ENCODE peak calls at places on chromosomes 16 and 17, in four cellular contexts. One of them, this sample, is unnamed.

GRCh38 chr16:26334218-26335111 is 642.7 kb downstream of the HS3ST4 start:
- DNase-seq in naive thymus-derived CD4-positive, alpha-beta T cell: no peak
- DNase-seq in NCI-H446: no peak
- DNase-seq in Panc1: no peak
- DNase-seq in this sample: no peak

GRCh38 chr16:17305694-17306093 is 165.1 kb downstream of the XYLT1 start:
- DNase-seq in Panc1: no peak
- DNase-seq in NCI-H446: no peak
- DNase-seq in naive thymus-derived CD4-positive, alpha-beta T cell: no peak
- DNase-seq in this sample: peak

GRCh38 chr17:78294776-78295175 is 63.3 kb downstream of the TMEM235 start:
- DNase-seq in Panc1: no peak
- DNase-seq in NCI-H446: no peak
- DNase-seq in naive thymus-derived CD4-positive, alpha-beta T cell: no peak
- DNase-seq in this sample: no peak

GRCh38 chr17:18374216-18374615 is 3.4 kb upstream of the EVPLL start:
- DNase-seq in naive thymus-derived CD4-positive, alpha-beta T cell: no peak
- DNase-seq in Panc1: no peak
- DNase-seq in NCI-H446: no peak
- DNase-seq in this sample: no peak

GRCh38 chr17:22142091-22142490 is 449.8 kb downstream of the KCNJ18 start:
- DNase-seq in naive thymus-derived CD4-positive, alpha-beta T cell: no peak
- DNase-seq in NCI-H446: no peak
- DNase-seq in Panc1: no peak
- DNase-seq in this sample: no peak

GRCh38 chr16:2008009-2008526 is 1.6 kb downstream of the ZNF598 start:
- DNase-seq in Panc1: no peak
- DNase-seq in naive thymus-derived CD4-positive, alpha-beta T cell: no peak
- DNase-seq in NCI-H446: no peak
- DNase-seq in this sample: no peak

GRCh38 chr17:59825533-59826316 is 67.0 kb downstream of the TUBD1 start:
- DNase-seq in naive thymus-derived CD4-positive, alpha-beta T cell: no peak
- DNase-seq in NCI-H446: no peak
- DNase-seq in Panc1: no peak
- DNase-seq in this sample: peak

GRCh38 chr17:39925282-39926134 is 1.9 kb downstream of the ORMDL3 start:
- DNase-seq in NCI-H446: no peak
- DNase-seq in naive thymus-derived CD4-positive, alpha-beta T cell: no peak
- DNase-seq in Panc1: no peak
- DNase-seq in this sample: no peak

GRCh38 chr17:34314279-34314678 is 5.0 kb upstream of the CCL8 start:
- DNase-seq in NCI-H446: no peak
- DNase-seq in Panc1: no peak
- DNase-seq in naive thymus-derived CD4-positive, alpha-beta T cell: no peak
- DNase-seq in this sample: no peak

GRCh38 chr16:31333686-31334649 is 21.0 kb upstream of the ITGAX start:
- DNase-seq in NCI-H446: no peak
- DNase-seq in Panc1: peak
- DNase-seq in naive thymus-derived CD4-positive, alpha-beta T cell: peak
- DNase-seq in this sample: peak

GRCh38 chr16:73031155-73031866 is 16.6 kb downstream of the ZFHX3 start:
- DNase-seq in naive thymus-derived CD4-positive, alpha-beta T cell: no peak
- DNase-seq in Panc1: no peak
- DNase-seq in NCI-H446: no peak
- DNase-seq in this sample: no peak

GRCh38 chr17:67194134-67194533 is 50.9 kb downstream of the HELZ start:
- DNase-seq in Panc1: no peak
- DNase-seq in NCI-H446: no peak
- DNase-seq in naive thymus-derived CD4-positive, alpha-beta T cell: no peak
- DNase-seq in this sample: no peak

GRCh38 chr17:16215002-16215272 is 397 bp downstream of the NCOR1 start:
- DNase-seq in NCI-H446: no peak
- DNase-seq in naive thymus-derived CD4-positive, alpha-beta T cell: no peak
- DNase-seq in Panc1: no peak
- DNase-seq in this sample: no peak

GRCh38 chr17:68589086-68589485 is 12.1 kb downstream of the FAM20A start:
- DNase-seq in Panc1: no peak
- DNase-seq in naive thymus-derived CD4-positive, alpha-beta T cell: no peak
- DNase-seq in NCI-H446: no peak
- DNase-seq in this sample: no peak

GRCh38 chr16:1366060-1366711 is 14.5 kb downstream of the GNPTG start:
- DNase-seq in naive thymus-derived CD4-positive, alpha-beta T cell: no peak
- DNase-seq in Panc1: no peak
- DNase-seq in NCI-H446: no peak
- DNase-seq in this sample: no peak

GRCh38 chr16:88383401-88384221 is 852 bp downstream of the ZNF469 start:
- DNase-seq in Panc1: no peak
- DNase-seq in NCI-H446: no peak
- DNase-seq in naive thymus-derived CD4-positive, alpha-beta T cell: no peak
- DNase-seq in this sample: no peak

GRCh38 chr17:15999974-16000827 is 577 bp downstream of the TTC19 start:
- DNase-seq in naive thymus-derived CD4-positive, alpha-beta T cell: no peak
- DNase-seq in Panc1: no peak
- DNase-seq in NCI-H446: no peak
- DNase-seq in this sample: no peak

GRCh38 chr16:48383877-48384304 is 1.3 kb downstream of the SIAH1 start:
- DNase-seq in Panc1: no peak
- DNase-seq in naive thymus-derived CD4-positive, alpha-beta T cell: peak
- DNase-seq in NCI-H446: no peak
- DNase-seq in this sample: no peak

GRCh38 chr17:5264930-5265329 is 17.2 kb upstream of the RABEP1 start:
- DNase-seq in NCI-H446: no peak
- DNase-seq in Panc1: no peak
- DNase-seq in naive thymus-derived CD4-positive, alpha-beta T cell: no peak
- DNase-seq in this sample: no peak

GRCh38 chr16:81716478-81717210 is 62.4 kb upstream of the PLCG2 start:
- DNase-seq in NCI-H446: no peak
- DNase-seq in Panc1: no peak
- DNase-seq in naive thymus-derived CD4-positive, alpha-beta T cell: no peak
- DNase-seq in this sample: peak

GRCh38 chr16:71421911-71422310 is 19.9 kb downstream of the TLE7 start:
- DNase-seq in NCI-H446: no peak
- DNase-seq in Panc1: no peak
- DNase-seq in naive thymus-derived CD4-positive, alpha-beta T cell: no peak
- DNase-seq in this sample: no peak

GRCh38 chr17:62755139-62755851 is 52.8 kb downstream of the MARCHF10 start:
- DNase-seq in Panc1: no peak
- DNase-seq in naive thymus-derived CD4-positive, alpha-beta T cell: no peak
- DNase-seq in NCI-H446: no peak
- DNase-seq in this sample: no peak

GRCh38 chr17:79628861-79629547 is 18.2 kb upstream of the RBFOX3 start:
- DNase-seq in NCI-H446: no peak
- DNase-seq in naive thymus-derived CD4-positive, alpha-beta T cell: no peak
- DNase-seq in Panc1: no peak
- DNase-seq in this sample: no peak

GRCh38 chr17:73955616-73956015 is 247.9 kb upstream of the RPL38 start:
- DNase-seq in Panc1: no peak
- DNase-seq in NCI-H446: no peak
- DNase-seq in naive thymus-derived CD4-positive, alpha-beta T cell: no peak
- DNase-seq in this sample: no peak

GRCh38 chr16:89811321-89811720 is 5.1 kb downstream of the FANCA start:
- DNase-seq in NCI-H446: no peak
- DNase-seq in naive thymus-derived CD4-positive, alpha-beta T cell: no peak
- DNase-seq in Panc1: no peak
- DNase-seq in this sample: no peak

GRCh38 chr16:27366687-27367462 is 35.1 kb upstream of the IL21R start:
- DNase-seq in NCI-H446: no peak
- DNase-seq in naive thymus-derived CD4-positive, alpha-beta T cell: no peak
- DNase-seq in Panc1: no peak
- DNase-seq in this sample: no peak

GRCh38 chr17:59972778-59973177 is 8.2 kb upstream of the RNFT1 start:
- DNase-seq in NCI-H446: peak
- DNase-seq in naive thymus-derived CD4-positive, alpha-beta T cell: no peak
- DNase-seq in Panc1: no peak
- DNase-seq in this sample: no peak

GRCh38 chr16:67961551-67961957 is 6.9 kb downstream of the SLC12A4 start:
- DNase-seq in naive thymus-derived CD4-positive, alpha-beta T cell: no peak
- DNase-seq in NCI-H446: no peak
- DNase-seq in Panc1: no peak
- DNase-seq in this sample: no peak

GRCh38 chr16:67137605-67138004 is 13.2 kb downstream of the B3GNT9 start:
- DNase-seq in NCI-H446: no peak
- DNase-seq in naive thymus-derived CD4-positive, alpha-beta T cell: no peak
- DNase-seq in Panc1: no peak
- DNase-seq in this sample: no peak

GRCh38 chr17:63714550-63715277 is 14.8 kb upstream of the LIMD2 start:
- DNase-seq in Panc1: no peak
- DNase-seq in naive thymus-derived CD4-positive, alpha-beta T cell: no peak
- DNase-seq in NCI-H446: no peak
- DNase-seq in this sample: no peak

GRCh38 chr16:31400191-31400590 is 7.1 kb downstream of the ITGAD start:
- DNase-seq in NCI-H446: no peak
- DNase-seq in naive thymus-derived CD4-positive, alpha-beta T cell: no peak
- DNase-seq in Panc1: no peak
- DNase-seq in this sample: no peak